ENCODE peak calls at places on chromosomes 12 and 14, in nine cellular contexts. One of them, this sample, is unnamed.

GRCh38 chr12:1277905-1278304 is 286.9 kb downstream of the ERC1 start:
- DNase-seq in dorsolateral prefrontal cortex: no peak
- DNase-seq in adrenal gland: no peak
- DNase-seq in epithelial cell of prostate: no peak
- DNase-seq in endodermal cell: no peak
- DNase-seq in spleen: no peak
- DNase-seq in PC-9: no peak
- DNase-seq in fibroblast of lung: no peak
- DNase-seq in thoracic aorta: no peak
- DNase-seq in this sample: peak; percentile 75

GRCh38 chr12:122203301-122203967 is at the start of gene B3GNT4:
- DNase-seq in PC-9: no peak
- DNase-seq in thoracic aorta: no peak
- DNase-seq in fibroblast of lung: peak; percentile 42
- DNase-seq in spleen: peak; percentile 86
- DNase-seq in endodermal cell: peak; percentile 93
- DNase-seq in dorsolateral prefrontal cortex: peak; percentile 54
- DNase-seq in epithelial cell of prostate: no peak
- DNase-seq in adrenal gland: peak; percentile 41
- DNase-seq in this sample: peak; percentile 58

GRCh38 chr12:112179936-112180335 is 54.6 kb downstream of the TRAFD1 start:
- DNase-seq in thoracic aorta: no peak
- DNase-seq in spleen: peak; percentile 30
- DNase-seq in adrenal gland: no peak
- DNase-seq in epithelial cell of prostate: no peak
- DNase-seq in dorsolateral prefrontal cortex: no peak
- DNase-seq in fibroblast of lung: no peak
- DNase-seq in PC-9: no peak
- DNase-seq in endodermal cell: peak; percentile 67
- DNase-seq in this sample: no peak

GRCh38 chr12:21751517-21751916 is 23.0 kb downstream of the KCNJ8 start:
- DNase-seq in dorsolateral prefrontal cortex: no peak
- DNase-seq in endodermal cell: no peak
- DNase-seq in thoracic aorta: no peak
- DNase-seq in PC-9: no peak
- DNase-seq in fibroblast of lung: peak; percentile 83
- DNase-seq in adrenal gland: peak; percentile 48
- DNase-seq in epithelial cell of prostate: no peak
- DNase-seq in spleen: no peak
- DNase-seq in this sample: peak; percentile 69

GRCh38 chr12:46490635-46491034 is 118.1 kb upstream of the SLC38A2 start:
- DNase-seq in endodermal cell: no peak
- DNase-seq in PC-9: no peak
- DNase-seq in thoracic aorta: no peak
- DNase-seq in adrenal gland: no peak
- DNase-seq in fibroblast of lung: peak; percentile 93
- DNase-seq in dorsolateral prefrontal cortex: no peak
- DNase-seq in epithelial cell of prostate: no peak
- DNase-seq in spleen: no peak
- DNase-seq in this sample: peak; percentile 72

GRCh38 chr14:65465584-65465983 is 53.1 kb downstream of the FUT8 start:
- DNase-seq in endodermal cell: no peak
- DNase-seq in epithelial cell of prostate: no peak
- DNase-seq in fibroblast of lung: no peak
- DNase-seq in PC-9: no peak
- DNase-seq in thoracic aorta: no peak
- DNase-seq in adrenal gland: no peak
- DNase-seq in spleen: no peak
- DNase-seq in dorsolateral prefrontal cortex: no peak
- DNase-seq in this sample: no peak

GRCh38 chr12:54975272-54975671 is 9.3 kb downstream of the TESPA1 start:
- DNase-seq in PC-9: no peak
- DNase-seq in endodermal cell: no peak
- DNase-seq in epithelial cell of prostate: no peak
- DNase-seq in spleen: no peak
- DNase-seq in adrenal gland: no peak
- DNase-seq in dorsolateral prefrontal cortex: no peak
- DNase-seq in thoracic aorta: no peak
- DNase-seq in fibroblast of lung: no peak
- DNase-seq in this sample: no peak

GRCh38 chr12:131620946-131621681 is 89.8 kb upstream of the SFSWAP start:
- DNase-seq in spleen: peak; percentile 66
- DNase-seq in epithelial cell of prostate: no peak
- DNase-seq in fibroblast of lung: no peak
- DNase-seq in endodermal cell: peak; percentile 55
- DNase-seq in adrenal gland: no peak
- DNase-seq in PC-9: peak; percentile 17
- DNase-seq in dorsolateral prefrontal cortex: peak; percentile 88
- DNase-seq in thoracic aorta: no peak
- DNase-seq in this sample: no peak

GRCh38 chr14:32298346-32298745 is 30.8 kb upstream of the AKAP6 start:
- DNase-seq in PC-9: no peak
- DNase-seq in epithelial cell of prostate: no peak
- DNase-seq in adrenal gland: no peak
- DNase-seq in fibroblast of lung: no peak
- DNase-seq in dorsolateral prefrontal cortex: no peak
- DNase-seq in spleen: no peak
- DNase-seq in endodermal cell: no peak
- DNase-seq in thoracic aorta: no peak
- DNase-seq in this sample: no peak

GRCh38 chr12:121295123-121295745 is 1.3 kb downstream of the CAMKK2 start:
- DNase-seq in endodermal cell: peak; percentile 77
- DNase-seq in spleen: no peak
- DNase-seq in PC-9: no peak
- DNase-seq in adrenal gland: no peak
- DNase-seq in thoracic aorta: no peak
- DNase-seq in dorsolateral prefrontal cortex: no peak
- DNase-seq in epithelial cell of prostate: no peak
- DNase-seq in fibroblast of lung: no peak
- DNase-seq in this sample: peak; percentile 5

GRCh38 chr12:68175566-68176033 is 16.1 kb upstream of the IFNG start:
- DNase-seq in adrenal gland: no peak
- DNase-seq in thoracic aorta: no peak
- DNase-seq in epithelial cell of prostate: no peak
- DNase-seq in endodermal cell: peak; percentile 61
- DNase-seq in fibroblast of lung: no peak
- DNase-seq in PC-9: no peak
- DNase-seq in dorsolateral prefrontal cortex: no peak
- DNase-seq in spleen: no peak
- DNase-seq in this sample: no peak

GRCh38 chr14:54979039-54979438 is 47.9 kb downstream of the WDHD1 start:
- DNase-seq in PC-9: no peak
- DNase-seq in thoracic aorta: no peak
- DNase-seq in spleen: no peak
- DNase-seq in fibroblast of lung: no peak
- DNase-seq in dorsolateral prefrontal cortex: no peak
- DNase-seq in adrenal gland: no peak
- DNase-seq in endodermal cell: no peak
- DNase-seq in epithelial cell of prostate: no peak
- DNase-seq in this sample: no peak

GRCh38 chr14:77663289-77663688 is 44.5 kb downstream of the ALKBH1 start:
- DNase-seq in endodermal cell: no peak
- DNase-seq in fibroblast of lung: no peak
- DNase-seq in spleen: no peak
- DNase-seq in adrenal gland: no peak
- DNase-seq in thoracic aorta: no peak
- DNase-seq in dorsolateral prefrontal cortex: no peak
- DNase-seq in epithelial cell of prostate: peak; percentile 84
- DNase-seq in PC-9: peak; percentile 94
- DNase-seq in this sample: no peak

GRCh38 chr14:103418508-103418818 is 33.2 kb downstream of the MARK3 start:
- DNase-seq in epithelial cell of prostate: no peak
- DNase-seq in PC-9: no peak
- DNase-seq in thoracic aorta: no peak
- DNase-seq in endodermal cell: no peak
- DNase-seq in spleen: no peak
- DNase-seq in dorsolateral prefrontal cortex: no peak
- DNase-seq in fibroblast of lung: peak; percentile 70
- DNase-seq in adrenal gland: no peak
- DNase-seq in this sample: no peak

GRCh38 chr14:62696261-62696968 is 348.8 kb downstream of the KCNH5 start:
- DNase-seq in spleen: no peak
- DNase-seq in fibroblast of lung: no peak
- DNase-seq in epithelial cell of prostate: no peak
- DNase-seq in endodermal cell: peak; percentile 82
- DNase-seq in adrenal gland: no peak
- DNase-seq in PC-9: no peak
- DNase-seq in thoracic aorta: no peak
- DNase-seq in dorsolateral prefrontal cortex: no peak
- DNase-seq in this sample: no peak

GRCh38 chr12:106642991-106643390 is 60.2 kb downstream of the RFX4 start:
- DNase-seq in fibroblast of lung: no peak
- DNase-seq in adrenal gland: no peak
- DNase-seq in endodermal cell: no peak
- DNase-seq in spleen: no peak
- DNase-seq in thoracic aorta: no peak
- DNase-seq in dorsolateral prefrontal cortex: no peak
- DNase-seq in epithelial cell of prostate: no peak
- DNase-seq in PC-9: no peak
- DNase-seq in this sample: no peak

GRCh38 chr12:106645465-106646330 is 62.9 kb downstream of the RFX4 start:
- DNase-seq in PC-9: no peak
- DNase-seq in thoracic aorta: no peak
- DNase-seq in endodermal cell: no peak
- DNase-seq in fibroblast of lung: no peak
- DNase-seq in spleen: no peak
- DNase-seq in adrenal gland: no peak
- DNase-seq in epithelial cell of prostate: no peak
- DNase-seq in dorsolateral prefrontal cortex: no peak
- DNase-seq in this sample: no peak

GRCh38 chr12:106646472-106646871 is 63.7 kb downstream of the RFX4 start:
- DNase-seq in dorsolateral prefrontal cortex: no peak
- DNase-seq in endodermal cell: no peak
- DNase-seq in fibroblast of lung: no peak
- DNase-seq in thoracic aorta: no peak
- DNase-seq in adrenal gland: no peak
- DNase-seq in PC-9: no peak
- DNase-seq in epithelial cell of prostate: no peak
- DNase-seq in spleen: no peak
- DNase-seq in this sample: no peak

GRCh38 chr12:106644335-106645073 is 61.7 kb downstream of the RFX4 start:
- DNase-seq in dorsolateral prefrontal cortex: no peak
- DNase-seq in spleen: no peak
- DNase-seq in fibroblast of lung: no peak
- DNase-seq in PC-9: no peak
- DNase-seq in endodermal cell: no peak
- DNase-seq in epithelial cell of prostate: no peak
- DNase-seq in thoracic aorta: no peak
- DNase-seq in adrenal gland: no peak
- DNase-seq in this sample: no peak

GRCh38 chr12:106645074-106645421 is 62.2 kb downstream of the RFX4 start:
- DNase-seq in spleen: no peak
- DNase-seq in dorsolateral prefrontal cortex: peak; percentile 89
- DNase-seq in adrenal gland: no peak
- DNase-seq in thoracic aorta: no peak
- DNase-seq in fibroblast of lung: no peak
- DNase-seq in endodermal cell: no peak
- DNase-seq in epithelial cell of prostate: peak; percentile 12
- DNase-seq in PC-9: no peak
- DNase-seq in this sample: peak; percentile 60
- H3K27ac ChIP-seq in spleen: no peak overlapping the region
- H3K27ac ChIP-seq in dorsolateral prefrontal cortex: peak overlapping the region; percentile 87
- H3K27ac ChIP-seq in adrenal gland: no peak overlapping the region
- H3K27ac ChIP-seq in thoracic aorta: no peak overlapping the region
- H3K27ac ChIP-seq in fibroblast of lung: no peak overlapping the region
- H3K27ac ChIP-seq in endodermal cell: no peak overlapping the region
- H3K27ac ChIP-seq in epithelial cell of prostate: no peak overlapping the region
- H3K27ac ChIP-seq in PC-9: no peak overlapping the region
- H3K27ac ChIP-seq in this sample: no peak overlapping the region

GRCh38 chr12:130615906-130616305 is 100.2 kb downstream of the RIMBP2 start:
- DNase-seq in thoracic aorta: no peak
- DNase-seq in adrenal gland: no peak
- DNase-seq in endodermal cell: peak; percentile 43
- DNase-seq in spleen: no peak
- DNase-seq in epithelial cell of prostate: no peak
- DNase-seq in fibroblast of lung: no peak
- DNase-seq in dorsolateral prefrontal cortex: peak; percentile 22
- DNase-seq in PC-9: no peak
- DNase-seq in this sample: no peak

GRCh38 chr12:130613131-130613530 is 103.0 kb downstream of the RIMBP2 start:
- DNase-seq in dorsolateral prefrontal cortex: no peak
- DNase-seq in adrenal gland: no peak
- DNase-seq in epithelial cell of prostate: no peak
- DNase-seq in spleen: no peak
- DNase-seq in PC-9: no peak
- DNase-seq in endodermal cell: peak; percentile 46
- DNase-seq in thoracic aorta: no peak
- DNase-seq in fibroblast of lung: no peak
- DNase-seq in this sample: no peak

GRCh38 chr12:130611026-130611905 is 104.8 kb downstream of the RIMBP2 start:
- DNase-seq in fibroblast of lung: no peak
- DNase-seq in dorsolateral prefrontal cortex: no peak
- DNase-seq in adrenal gland: no peak
- DNase-seq in thoracic aorta: no peak
- DNase-seq in PC-9: no peak
- DNase-seq in endodermal cell: peak; percentile 38
- DNase-seq in spleen: no peak
- DNase-seq in epithelial cell of prostate: no peak
- DNase-seq in this sample: no peak

GRCh38 chr12:130617219-130617618 is 98.9 kb downstream of the RIMBP2 start:
- DNase-seq in dorsolateral prefrontal cortex: no peak
- DNase-seq in endodermal cell: peak; percentile 55
- DNase-seq in spleen: no peak
- DNase-seq in thoracic aorta: no peak
- DNase-seq in PC-9: no peak
- DNase-seq in fibroblast of lung: no peak
- DNase-seq in adrenal gland: no peak
- DNase-seq in epithelial cell of prostate: no peak
- DNase-seq in this sample: peak; percentile 2

GRCh38 chr12:130613831-130614230 is 102.3 kb downstream of the RIMBP2 start:
- DNase-seq in endodermal cell: peak; percentile 50
- DNase-seq in spleen: no peak
- DNase-seq in fibroblast of lung: no peak
- DNase-seq in PC-9: no peak
- DNase-seq in dorsolateral prefrontal cortex: no peak
- DNase-seq in adrenal gland: no peak
- DNase-seq in epithelial cell of prostate: no peak
- DNase-seq in thoracic aorta: no peak
- DNase-seq in this sample: no peak
- H3K27ac ChIP-seq in endodermal cell: no peak overlapping the region
- H3K27ac ChIP-seq in spleen: no peak overlapping the region
- H3K27ac ChIP-seq in fibroblast of lung: no peak overlapping the region
- H3K27ac ChIP-seq in PC-9: no peak overlapping the region
- H3K27ac ChIP-seq in dorsolateral prefrontal cortex: no peak overlapping the region
- H3K27ac ChIP-seq in adrenal gland: no peak overlapping the region
- H3K27ac ChIP-seq in epithelial cell of prostate: no peak overlapping the region
- H3K27ac ChIP-seq in thoracic aorta: no peak overlapping the region
- H3K27ac ChIP-seq in this sample: no peak overlapping the region

GRCh38 chr14:93375673-93376156 is 28.7 kb downstream of the COX8C start:
- DNase-seq in thoracic aorta: no peak
- DNase-seq in spleen: peak; percentile 82
- DNase-seq in endodermal cell: no peak
- DNase-seq in PC-9: no peak
- DNase-seq in adrenal gland: no peak
- DNase-seq in dorsolateral prefrontal cortex: no peak
- DNase-seq in fibroblast of lung: no peak
- DNase-seq in epithelial cell of prostate: no peak
- DNase-seq in this sample: no peak
- H3K27ac ChIP-seq in thoracic aorta: no peak overlapping the region
- H3K27ac ChIP-seq in spleen: peak overlapping the region; percentile 31
- H3K27ac ChIP-seq in endodermal cell: no peak overlapping the region
- H3K27ac ChIP-seq in PC-9: no peak overlapping the region
- H3K27ac ChIP-seq in adrenal gland: no peak overlapping the region
- H3K27ac ChIP-seq in dorsolateral prefrontal cortex: no peak overlapping the region
- H3K27ac ChIP-seq in fibroblast of lung: no peak overlapping the region
- H3K27ac ChIP-seq in epithelial cell of prostate: no peak overlapping the region
- H3K27ac ChIP-seq in this sample: no peak overlapping the region

GRCh38 chr12:96249196-96250118 is 55.3 kb downstream of the ELK3 start:
- DNase-seq in endodermal cell: no peak
- DNase-seq in epithelial cell of prostate: no peak
- DNase-seq in spleen: peak; percentile 59
- DNase-seq in dorsolateral prefrontal cortex: no peak
- DNase-seq in adrenal gland: peak; percentile 92
- DNase-seq in thoracic aorta: no peak
- DNase-seq in fibroblast of lung: peak; percentile 77
- DNase-seq in PC-9: no peak
- DNase-seq in this sample: no peak
- H3K27ac ChIP-seq in endodermal cell: no peak overlapping the region
- H3K27ac ChIP-seq in epithelial cell of prostate: no peak overlapping the region
- H3K27ac ChIP-seq in spleen: peak overlapping the region; percentile 64
- H3K27ac ChIP-seq in dorsolateral prefrontal cortex: peak overlapping the region; percentile 42
- H3K27ac ChIP-seq in adrenal gland: peak overlapping the region; percentile 83
- H3K27ac ChIP-seq in thoracic aorta: no peak overlapping the region
- H3K27ac ChIP-seq in fibroblast of lung: peak overlapping the region; percentile 74
- H3K27ac ChIP-seq in PC-9: no peak overlapping the region
- H3K27ac ChIP-seq in this sample: no peak overlapping the region

This sample was measured in cardiac muscle cell.